ENCODE peak calls at places on chromosomes 13 and 19, in nine cellular contexts. U is lung, R is AG10803, M is fibroblast of lung, W is kidney epithelial cell, N is mucosa of descending colon, I is Calu3, V is AG09309, S is Caco-2. Y is an unnamed sample.
A peak's percentile ranks its signal among the peaks of the same experiment; 100 is the strongest.

GRCh38 chr13:101554420-101555125 is 102.1 kb downstream of the ITGBL1 start:
- DNase-seq in U (no peak), R (peak; percentile 56), M (no peak), W (no peak), N (no peak), I (no peak), V (no peak), S (no peak), Y (no peak)

GRCh38 chr19:49498475-49498874 is 2.2 kb downstream of the RPS11 start:
- DNase-seq in U (no peak), R (no peak), M (no peak), W (no peak), N (no peak), I (no peak), V (no peak), S (no peak), Y (no peak)

GRCh38 chr13:66951426-66951825 is 278.7 kb downstream of the PCDH9 start:
- DNase-seq in U (no peak), R (no peak), M (no peak), W (no peak), N (no peak), I (no peak), V (no peak), S (no peak), Y (no peak)

GRCh38 chr13:43227721-43228120 is 204.3 kb downstream of the DNAJC15 start:
- DNase-seq in U (no peak), R (no peak), M (no peak), W (no peak), N (no peak), I (no peak), V (no peak), S (no peak), Y (no peak)

GRCh38 chr19:23382955-23383354 is 12.3 kb downstream of the ZNF91 start:
- DNase-seq in U (no peak), R (no peak), M (no peak), W (no peak), N (no peak), I (no peak), V (no peak), S (no peak), Y (no peak)

GRCh38 chr19:11257827-11258380 is 4.4 kb downstream of the DOCK6 start:
- DNase-seq in U (no peak), R (no peak), M (no peak), W (no peak), N (no peak), I (no peak), V (no peak), S (no peak), Y (no peak)

GRCh38 chr13:35768551-35768950 is 292.1 kb upstream of the MAB21L1 start:
- DNase-seq in U (no peak), R (peak; percentile 97), M (peak; percentile 41), W (no peak), N (no peak), I (no peak), V (peak; percentile 16), S (no peak), Y (no peak)

GRCh38 chr19:55179570-55180484 is at the start of gene SYT5:
- DNase-seq in U (no peak), R (no peak), M (no peak), W (no peak), N (peak; percentile 68), I (peak; percentile 77), V (no peak), S (no peak), Y (peak; percentile 66)

GRCh38 chr19:44609219-44609618 is 4.1 kb upstream of the IGSF23 start:
- DNase-seq in U (no peak), R (peak; percentile 12), M (no peak), W (no peak), N (no peak), I (no peak), V (no peak), S (no peak), Y (no peak)

GRCh38 chr13:77113496-77113895 is 86.5 kb upstream of the FBXL3 start:
- DNase-seq in U (no peak), R (peak; percentile 20), M (no peak), W (no peak), N (no peak), I (no peak), V (no peak), S (no peak), Y (no peak)

GRCh38 chr19:47447470-47448359 is 24.0 kb downstream of the SLC8A2 start:
- DNase-seq in U (peak; percentile 30), R (no peak), M (peak; percentile 31), W (no peak), N (peak; percentile 58), I (peak; percentile 44), V (no peak), S (peak; percentile 64), Y (no peak)

GRCh38 chr13:97975280-97975850 is 21.9 kb downstream of the IPO5 start:
- DNase-seq in U (no peak), R (no peak), M (no peak), W (no peak), N (no peak), I (no peak), V (no peak), S (no peak), Y (no peak)

GRCh38 chr13:100789481-100789880 is 114.9 kb upstream of the TMTC4 start:
- DNase-seq in U (peak; percentile 78), R (peak; percentile 7), M (no peak), W (no peak), N (no peak), I (no peak), V (no peak), S (no peak), Y (no peak)

GRCh38 chr19:7917292-7918061 is 2.7 kb upstream of the SNAPC2 start:
- DNase-seq in U (no peak), R (peak; percentile 59), M (peak; percentile 61), W (no peak), N (peak; percentile 63), I (peak; percentile 62), V (no peak), S (peak; percentile 73), Y (peak; percentile 55)

GRCh38 chr19:41904118-41904870 is 21.3 kb downstream of the ARHGEF1 start:
- DNase-seq in U (peak; percentile 92), R (no peak), M (no peak), W (no peak), N (peak; percentile 95), I (peak; percentile 91), V (no peak), S (peak; percentile 97), Y (no peak)

GRCh38 chr19:35090795-35091214 is 24.8 kb upstream of the FXYD3 start:
- DNase-seq in U (no peak), R (no peak), M (no peak), W (no peak), N (no peak), I (peak; percentile 32), V (no peak), S (no peak), Y (no peak)

GRCh38 chr13:79647518-79647917 is 166.6 kb downstream of the NDFIP2 start:
- DNase-seq in U (no peak), R (no peak), M (no peak), W (peak; percentile 53), N (no peak), I (no peak), V (no peak), S (no peak), Y (no peak)

GRCh38 chr19:42199440-42200115 is 17.9 kb downstream of the DEDD2 start:
- DNase-seq in U (peak; percentile 70), R (no peak), M (no peak), W (no peak), N (peak; percentile 44), I (no peak), V (no peak), S (no peak), Y (peak; percentile 47)

GRCh38 chr13:94984974-94985373 is 272.6 kb upstream of the SOX21 start:
- DNase-seq in U (no peak), R (no peak), M (no peak), W (no peak), N (no peak), I (no peak), V (no peak), S (no peak), Y (no peak)
- TF ChIP-seq CTCF in U (no peak), R (no peak), M (no peak), W (no peak), N (no peak), I (no peak), V (no peak), S (no peak), Y (no peak)

GRCh38 chr13:92573467-92574057 is 653.0 kb upstream of the GPC6 start:
- DNase-seq in U (no peak), R (peak; percentile 2), M (peak; percentile 20), W (no peak), N (no peak), I (no peak), V (no peak), S (no peak), Y (no peak)
- TF ChIP-seq CTCF in U (no peak), R (no peak), M (no peak), W (peak; percentile 44), N (no peak), I (no peak), V (no peak), S (no peak), Y (no peak)

DNA sequence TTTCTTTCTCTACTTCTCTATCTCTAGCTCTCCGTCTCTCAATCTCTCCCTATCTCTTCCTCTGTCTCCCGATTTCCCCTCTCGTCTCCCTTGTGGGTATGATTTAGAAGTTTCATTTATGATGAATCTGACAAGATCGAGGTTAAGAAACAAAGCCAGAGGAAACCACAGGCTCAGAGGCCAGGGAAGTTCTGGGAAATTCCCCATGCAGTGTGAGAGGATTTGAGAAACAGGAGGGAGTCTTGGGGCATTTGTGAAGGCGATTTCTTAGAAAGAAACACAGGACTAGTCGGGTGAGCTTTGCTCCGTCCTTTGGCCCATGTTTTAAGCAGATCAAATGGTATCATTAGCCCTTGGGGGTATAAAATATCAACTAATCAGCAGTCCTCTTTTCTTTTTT is 25.7 kb downstream of the TNFSF9 start:
- DNase-seq in U (no peak), R (no peak), M (no peak), W (peak; percentile 18), N (no peak), I (no peak), V (no peak), S (no peak), Y (no peak)
- TF ChIP-seq CTCF in U (no peak), R (no peak), M (no peak), W (no peak), N (no peak), I (no peak), V (no peak), S (no peak), Y (no peak)

DNA sequence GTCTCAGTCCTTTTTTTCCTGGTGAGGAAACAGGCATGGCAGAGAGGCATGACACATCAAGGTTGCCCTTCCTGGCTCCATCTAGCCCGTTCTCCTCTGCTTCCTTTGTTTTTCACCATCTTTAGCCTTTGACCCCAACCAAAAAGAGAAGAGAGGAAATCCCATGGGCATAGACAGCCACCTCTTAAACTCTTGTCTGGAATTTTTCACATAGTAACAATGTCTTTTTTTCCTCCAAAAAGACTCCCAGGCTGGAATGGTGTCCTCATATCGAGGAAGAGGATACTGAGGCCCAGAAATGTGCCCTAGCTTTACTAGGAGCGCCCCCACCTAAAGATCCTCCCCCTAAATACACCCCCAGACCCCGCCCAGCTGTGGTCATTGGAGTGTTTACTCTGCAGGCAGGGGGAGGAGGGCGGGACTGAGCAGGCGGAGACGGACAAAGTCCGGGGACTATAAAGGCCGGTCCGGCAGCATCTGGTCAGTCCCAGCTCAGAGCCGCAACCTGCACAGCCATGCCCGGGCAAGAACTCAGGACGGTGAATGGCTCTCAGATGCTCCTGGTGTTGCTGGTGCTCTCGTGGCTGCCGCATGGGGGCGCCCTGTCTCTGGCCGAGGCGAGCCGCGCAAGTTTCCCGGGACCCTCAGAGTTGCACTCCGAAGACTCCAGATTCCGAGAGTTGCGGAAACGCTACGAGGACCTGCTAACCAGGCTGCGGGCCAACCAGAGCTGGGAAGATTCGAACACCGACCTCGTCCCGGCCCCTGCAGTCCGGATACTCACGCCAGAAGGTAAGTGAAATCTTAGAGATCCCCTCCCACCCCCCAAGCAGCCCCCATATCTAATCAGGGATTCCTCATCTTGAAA is at the start of gene GDF15:
- DNase-seq in U (peak; percentile 87), R (peak; percentile 94), M (peak; percentile 95), W (no peak), N (peak; percentile 97), I (peak; percentile 84), V (peak; percentile 78), S (peak; percentile 97), Y (peak; percentile 37)
- TF ChIP-seq CTCF in U (no peak), R (peak; percentile 68), M (peak; percentile 58), W (peak; percentile 88), N (peak; percentile 78), I (no peak), V (peak; percentile 83), S (peak; percentile 76), Y (no peak)